ENCODE peak calls at places on chromosomes 7 and 10, in eight cellular contexts. R is OCI-LY7, H is sigmoid colon, F is skeletal muscle cell, L is GM06990, T is AG04449, Y is GM23248, J is A673. Z is an unnamed sample.

GRCh38 chr10:27223964-27224363 is 16.6 kb downstream of the ACBD5 start:
- DNase-seq in R (peak; percentile 64), H (no peak), F (no peak), L (no peak), T (no peak), Y (peak; percentile 62), J (peak; percentile 41), Z (no peak)

GRCh38 chr7:134943785-134944400 is 42.4 kb upstream of the AGBL3 start:
- DNase-seq in R (peak; percentile 27), H (no peak), F (no peak), L (no peak), T (no peak), Y (peak; percentile 30), J (peak; percentile 68), Z (no peak)

GRCh38 chr10:124544711-124545110 is 83.1 kb downstream of the LHPP start:
- DNase-seq in R (peak; percentile 52), H (no peak), F (no peak), L (no peak), T (no peak), Y (no peak), J (no peak), Z (no peak)

GRCh38 chr7:46811529-46811928 is 770.4 kb downstream of the TNS3 start:
- DNase-seq in R (no peak), H (peak; percentile 68), F (peak; percentile 99), L (no peak), T (peak; percentile 96), Y (peak; percentile 98), J (peak; percentile 75), Z (peak; percentile 59)

GRCh38 chr7:43625453-43625852 is 42.5 kb downstream of the STK17A start:
- DNase-seq in R (peak; percentile 71), H (no peak), F (no peak), L (peak; percentile 46), T (no peak), Y (no peak), J (no peak), Z (no peak)

GRCh38 chr7:83005410-83005809 is 157.3 kb downstream of the PCLO start:
- DNase-seq in R (peak; percentile 31), H (no peak), F (no peak), L (no peak), T (no peak), Y (no peak), J (peak; percentile 45), Z (no peak)

GRCh38 chr7:129853661-129854268 is 99.0 kb downstream of the UBE2H start:
- DNase-seq in R (no peak), H (no peak), F (no peak), L (no peak), T (no peak), Y (peak; percentile 85), J (peak; percentile 17), Z (no peak)

GRCh38 chr10:63236113-63236935 is 103.2 kb downstream of the NRBF2 start:
- DNase-seq in R (peak; percentile 47), H (no peak), F (peak; percentile 81), L (peak; percentile 62), T (peak; percentile 72), Y (peak; percentile 93), J (peak; percentile 41), Z (peak; percentile 85)

GRCh38 chr10:57979466-57979865 is 288.2 kb downstream of the IPMK start:
- DNase-seq in R (no peak), H (no peak), F (peak; percentile 54), L (no peak), T (no peak), Y (peak; percentile 53), J (no peak), Z (no peak)

GRCh38 chr7:26910221-26910620 is 45.8 kb upstream of the SKAP2 start:
- DNase-seq in R (no peak), H (no peak), F (peak; percentile 78), L (no peak), T (no peak), Y (peak; percentile 82), J (no peak), Z (peak; percentile 3)

GRCh38 chr10:113179270-113179669 is 229.2 kb downstream of the TCF7L2 start:
- DNase-seq in R (no peak), H (no peak), F (peak; percentile 7), L (no peak), T (no peak), Y (no peak), J (no peak), Z (no peak)

GRCh38 chr10:88092975-88093374 is 229.6 kb downstream of the PTEN start:
- DNase-seq in R (no peak), H (no peak), F (no peak), L (no peak), T (no peak), Y (no peak), J (peak; percentile 14), Z (no peak)

GRCh38 chr10:125231116-125231812 is 70.9 kb upstream of the CTBP2 start:
- DNase-seq in R (no peak), H (no peak), F (peak; percentile 84), L (no peak), T (peak; percentile 92), Y (peak; percentile 97), J (peak; percentile 13), Z (peak; percentile 94)

GRCh38 chr7:115332691-115333090 is 410.8 kb downstream of the MDFIC start:
- DNase-seq in R (no peak), H (no peak), F (no peak), L (no peak), T (no peak), Y (peak; percentile 60), J (no peak), Z (no peak)

GRCh38 chr7:77455334-77455733 is 39.2 kb upstream of the GSAP start:
- DNase-seq in R (no peak), H (no peak), F (peak; percentile 97), L (no peak), T (peak; percentile 46), Y (peak; percentile 97), J (no peak), Z (peak; percentile 52)

GRCh38 chr7:83796760-83797159 is 147.8 kb upstream of the SEMA3E start:
- DNase-seq in R (no peak), H (no peak), F (no peak), L (peak; percentile 22), T (no peak), Y (no peak), J (no peak), Z (no peak)

GRCh38 chr10:113894581-113894980 is 40.1 kb downstream of the NHLRC2 start:
- DNase-seq in R (no peak), H (no peak), F (no peak), L (no peak), T (no peak), Y (no peak), J (no peak), Z (no peak)

GRCh38 chr7:151824285-151824950 is 52.5 kb downstream of the PRKAG2 start:
- DNase-seq in R (no peak), H (no peak), F (no peak), L (no peak), T (no peak), Y (no peak), J (peak; percentile 44), Z (no peak)

GRCh38 chr10:9615179-9615578 is 1402.5 kb upstream of the CELF2 start:
- DNase-seq in R (no peak), H (no peak), F (peak; percentile 51), L (no peak), T (no peak), Y (peak; percentile 14), J (no peak), Z (no peak)

GRCh38 chr7:4693152-4693551 is 11.1 kb downstream of the FOXK1 start:
- DNase-seq in R (no peak), H (no peak), F (no peak), L (no peak), T (no peak), Y (no peak), J (no peak), Z (no peak)

GRCh38 chr10:12235116-12235694 is 39.2 kb downstream of the CDC123 start:
- DNase-seq in R (no peak), H (no peak), F (no peak), L (no peak), T (no peak), Y (no peak), J (no peak), Z (no peak)
- H3K4me3 ChIP-seq in R (no peak overlapping the region), H (no peak overlapping the region), F (no peak overlapping the region), L (no peak overlapping the region), T (no peak overlapping the region), Y (no peak overlapping the region), J (no peak overlapping the region), Z (no peak overlapping the region)

DNA sequence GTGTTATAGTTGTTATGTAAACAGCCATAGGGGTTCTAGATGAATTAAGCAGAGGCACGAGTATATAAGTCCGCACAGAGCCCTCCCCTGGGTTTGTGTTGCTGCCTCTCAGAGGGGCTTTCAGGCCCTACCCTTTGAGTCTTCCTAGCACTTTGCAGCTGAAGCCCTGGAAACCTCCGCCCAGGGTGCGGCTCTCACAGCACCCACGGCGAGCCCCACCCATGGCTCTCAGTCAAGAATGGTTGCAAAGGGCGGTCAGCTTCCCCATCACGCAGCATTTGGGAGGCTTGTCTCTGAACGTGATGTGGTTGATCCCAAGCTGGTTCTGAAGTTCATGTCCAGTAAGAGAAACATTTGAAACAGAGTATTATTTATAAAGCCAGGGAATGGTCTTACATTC is 18.8 kb upstream of the INSIG1 start:
- DNase-seq in R (no peak), H (no peak), F (no peak), L (no peak), T (no peak), Y (no peak), J (no peak), Z (no peak)
- H3K4me3 ChIP-seq in R (no peak overlapping the region), H (no peak overlapping the region), F (no peak overlapping the region), L (no peak overlapping the region), T (no peak overlapping the region), Y (no peak overlapping the region), J (no peak overlapping the region), Z (no peak overlapping the region)

DNA sequence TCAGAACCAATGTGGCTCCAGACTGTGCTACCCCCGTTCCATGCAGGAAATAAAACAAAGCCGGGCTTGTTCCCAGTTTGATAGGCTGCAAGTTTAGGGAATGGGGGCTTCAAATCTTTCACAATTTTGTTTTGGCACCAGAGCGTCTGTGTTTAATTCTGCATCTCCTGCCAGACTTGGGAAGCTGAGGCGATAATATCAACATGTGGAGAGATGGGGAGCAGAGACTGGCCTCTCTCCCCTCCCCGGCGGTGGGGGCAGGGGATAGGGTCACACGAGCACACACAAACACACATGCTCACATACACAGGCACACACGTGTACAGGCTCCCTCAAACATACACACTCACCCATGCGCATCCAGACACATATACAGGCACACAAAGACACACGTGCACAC is 305.8 kb downstream of the FGFR2 start:
- DNase-seq in R (no peak), H (no peak), F (no peak), L (no peak), T (no peak), Y (no peak), J (no peak), Z (no peak)
- H3K4me3 ChIP-seq in R (no peak overlapping the region), H (no peak overlapping the region), F (no peak overlapping the region), L (no peak overlapping the region), T (no peak overlapping the region), Y (no peak overlapping the region), J (no peak overlapping the region), Z (no peak overlapping the region)

GRCh38 chr7:15430191-15430590 is 131.6 kb downstream of the AGMO start:
- DNase-seq in R (no peak), H (no peak), F (no peak), L (no peak), T (no peak), Y (no peak), J (no peak), Z (no peak)

DNA sequence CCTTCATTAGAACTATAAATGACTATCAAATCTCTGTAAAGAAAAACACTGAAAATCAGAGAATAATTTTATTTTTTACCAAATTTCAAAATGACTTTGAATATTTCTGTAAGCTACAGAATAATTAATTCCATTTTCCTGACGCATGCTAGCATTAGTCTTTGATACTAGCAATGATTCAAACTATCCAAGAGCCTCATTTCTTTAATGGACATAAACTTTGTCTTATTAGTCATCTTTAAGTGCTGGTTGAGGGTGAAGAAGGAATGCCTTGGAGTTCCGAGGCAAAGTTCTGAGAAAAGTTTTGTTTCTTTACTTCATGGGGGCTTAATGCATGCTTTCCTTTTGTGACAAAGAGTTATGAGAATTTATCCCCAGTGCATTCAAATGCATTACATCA is 137.3 kb downstream of the AGMO start:
- DNase-seq in R (no peak), H (no peak), F (peak; percentile 9), L (no peak), T (peak; percentile 28), Y (peak; percentile 62), J (no peak), Z (no peak)
- H3K4me3 ChIP-seq in R (no peak overlapping the region), H (no peak overlapping the region), F (no peak overlapping the region), L (no peak overlapping the region), T (no peak overlapping the region), Y (no peak overlapping the region), J (no peak overlapping the region), Z (no peak overlapping the region)